ENCODE peak calls at places on chromosome 9, in six cellular contexts. H is posterior vena cava; R is stimulated activated CD4-positive, alpha-beta T cell treated with anti-CD3 and anti-CD28 coated beads, Interleukin-4, amount 100 ng/mL, for 24 hours; T is T-helper 1 cell; F is GM13977; A is AML-193. I is an unnamed sample.

GRCh38 chr9:89892053-89892419 is 287.2 kb downstream of the GADD45G start:
- DNase-seq in R (no peak), A (no peak), H (no peak), F (no peak), T (no peak), I (no peak)

GRCh38 chr9:93099551-93100264 is 3.7 kb downstream of the CARD19 start:
- DNase-seq in F (no peak), A (no peak), R (no peak), H (peak), T (no peak), I (no peak)

GRCh38 chr9:108924436-108924835 is 9.5 kb downstream of the ELP1 start:
- DNase-seq in A (no peak), H (no peak), T (no peak), R (no peak), F (no peak), I (no peak)

GRCh38 chr9:114287001-114287762 is 35.7 kb upstream of the ORM1 start:
- DNase-seq in T (no peak), R (no peak), A (no peak), H (peak), F (no peak), I (no peak)

GRCh38 chr9:113569472-113570060 is 106.0 kb downstream of the RGS3 start:
- DNase-seq in H (no peak), F (no peak), T (no peak), A (no peak), R (no peak), I (no peak)

GRCh38 chr9:131092548-131093440 is 3.5 kb upstream of the AIF1L start:
- DNase-seq in T (no peak), F (no peak), H (no peak), R (no peak), A (no peak), I (peak)

GRCh38 chr9:123361086-123361730 is 5.2 kb downstream of the CRB2 start:
- DNase-seq in T (no peak), F (no peak), H (no peak), A (no peak), R (no peak), I (no peak)

GRCh38 chr9:113247640-113248039 is 26.3 kb downstream of the SLC31A1 start:
- DNase-seq in F (no peak), T (no peak), H (no peak), R (no peak), A (no peak), I (no peak)

GRCh38 chr9:33452828-33453271 is 5.5 kb upstream of the AQP3 start:
- DNase-seq in A (peak), R (peak), H (peak), F (peak), T (peak), I (peak)

GRCh38 chr9:129650680-129651235 is 8.8 kb upstream of the ASB6 start:
- DNase-seq in F (no peak), R (no peak), T (no peak), A (no peak), H (no peak), I (no peak)

GRCh38 chr9:78592866-78593265 is 295.9 kb downstream of the PSAT1 start:
- DNase-seq in H (no peak), T (no peak), R (no peak), A (no peak), F (no peak), I (no peak)

GRCh38 chr9:114666841-114667240 is 9.2 kb upstream of the TEX53 start:
- DNase-seq in F (no peak), R (no peak), T (no peak), H (no peak), A (no peak), I (no peak)

GRCh38 chr9:120383611-120383998 is 196.4 kb downstream of the CDK5RAP2 start:
- DNase-seq in H (peak), A (no peak), F (no peak), T (no peak), R (no peak), I (no peak)